ENCODE peak calls at places on chromosomes 16 and 17, in six cellular contexts. O, N, V, W, P and K are unnamed samples.

GRCh38 chr16:86232496-86232895 is 277.8 kb upstream of the FOXF1 start:
- DNase-seq in O (no peak), N (no peak), V (no peak), W (no peak), P (no peak), K (no peak)

GRCh38 chr17:35087731-35088646 is 24.5 kb upstream of the RFFL start:
- DNase-seq in O (no peak), N (peak; percentile 42), V (no peak), W (no peak), P (no peak), K (peak; percentile 80)

GRCh38 chr16:50246299-50247122 is 19.8 kb upstream of the ADCY7 start:
- DNase-seq in O (no peak), N (no peak), V (peak; percentile 41), W (peak; percentile 68), P (no peak), K (peak; percentile 19)

GRCh38 chr17:58333396-58334207 is 5.0 kb upstream of the TSPOAP1 start:
- DNase-seq in O (no peak), N (no peak), V (no peak), W (no peak), P (no peak), K (no peak)

GRCh38 chr17:2371183-2372130 is 29.4 kb downstream of the MNT start:
- DNase-seq in O (no peak), N (no peak), V (no peak), W (no peak), P (no peak), K (no peak)

GRCh38 chr17:8121531-8122390 is 2.1 kb downstream of the HES7 start:
- DNase-seq in O (peak; percentile 92), N (peak; percentile 55), V (peak; percentile 70), W (peak; percentile 90), P (peak; percentile 84), K (peak; percentile 76)

GRCh38 chr17:68302666-68303065 is 11.4 kb downstream of the ARSG start:
- DNase-seq in O (no peak), N (no peak), V (no peak), W (no peak), P (no peak), K (no peak)

GRCh38 chr17:73798111-73798748 is 154.0 kb upstream of the SDK2 start:
- DNase-seq in O (no peak), N (peak; percentile 45), V (no peak), W (no peak), P (no peak), K (peak; percentile 82)

GRCh38 chr16:57113042-57113453 is 20.7 kb downstream of the CPNE2 start:
- DNase-seq in O (no peak), N (peak; percentile 34), V (no peak), W (no peak), P (no peak), K (peak; percentile 54)

GRCh38 chr17:44672479-44673093 is 16.3 kb downstream of the MEIOC start:
- DNase-seq in O (no peak), N (peak; percentile 34), V (peak; percentile 40), W (no peak), P (no peak), K (peak; percentile 40)

GRCh38 chr17:47996201-47996600 is 25.3 kb downstream of the CDK5RAP3 start:
- DNase-seq in O (no peak), N (no peak), V (no peak), W (no peak), P (no peak), K (no peak)

GRCh38 chr16:28482026-28482425 is 9.8 kb downstream of the CLN3 start:
- DNase-seq in O (no peak), N (no peak), V (no peak), W (no peak), P (no peak), K (no peak)

GRCh38 chr16:83653785-83654184 is 154.0 kb upstream of the HSBP1 start:
- DNase-seq in O (no peak), N (peak; percentile 38), V (no peak), W (no peak), P (no peak), K (peak; percentile 68)

GRCh38 chr17:64186171-64187092 is 56.5 kb upstream of the ERN1 start:
- DNase-seq in O (no peak), N (no peak), V (no peak), W (no peak), P (no peak), K (no peak)

GRCh38 chr16:8887952-8888560 is 5.9 kb downstream of the LITAFD start:
- DNase-seq in O (no peak), N (peak; percentile 78), V (no peak), W (no peak), P (no peak), K (peak; percentile 72)

GRCh38 chr16:67166035-67166882 is 1.7 kb downstream of the HSF4 start:
- DNase-seq in O (no peak), N (no peak), V (no peak), W (no peak), P (no peak), K (no peak)

GRCh38 chr16:64983983-64984382 is 137.9 kb downstream of the CDH11 start:
- DNase-seq in O (peak; percentile 77), N (peak; percentile 89), V (peak; percentile 85), W (peak; percentile 78), P (peak; percentile 30), K (peak; percentile 92)

GRCh38 chr17:81930142-81931125 is 2.9 kb upstream of the MAFG start:
- DNase-seq in O (no peak), N (no peak), V (no peak), W (no peak), P (no peak), K (no peak)

GRCh38 chr17:28406478-28406824 is 439 bp upstream of the SLC46A1 start:
- DNase-seq in O (peak; percentile 70), N (no peak), V (peak; percentile 73), W (no peak), P (no peak), K (peak; percentile 16)

GRCh38 chr17:28404812-28405570 is 1.0 kb downstream of the SLC46A1 start:
- DNase-seq in O (peak; percentile 60), N (no peak), V (no peak), W (peak; percentile 64), P (no peak), K (no peak)

GRCh38 chr17:28407130-28407973 is 1.3 kb upstream of the SLC46A1 start:
- DNase-seq in O (peak; percentile 89), N (no peak), V (no peak), W (peak; percentile 66), P (no peak), K (no peak)

GRCh38 chr17:28404461-28404811 is 1.6 kb downstream of the SLC46A1 start:
- DNase-seq in O (no peak), N (no peak), V (no peak), W (no peak), P (no peak), K (no peak)

DNA sequence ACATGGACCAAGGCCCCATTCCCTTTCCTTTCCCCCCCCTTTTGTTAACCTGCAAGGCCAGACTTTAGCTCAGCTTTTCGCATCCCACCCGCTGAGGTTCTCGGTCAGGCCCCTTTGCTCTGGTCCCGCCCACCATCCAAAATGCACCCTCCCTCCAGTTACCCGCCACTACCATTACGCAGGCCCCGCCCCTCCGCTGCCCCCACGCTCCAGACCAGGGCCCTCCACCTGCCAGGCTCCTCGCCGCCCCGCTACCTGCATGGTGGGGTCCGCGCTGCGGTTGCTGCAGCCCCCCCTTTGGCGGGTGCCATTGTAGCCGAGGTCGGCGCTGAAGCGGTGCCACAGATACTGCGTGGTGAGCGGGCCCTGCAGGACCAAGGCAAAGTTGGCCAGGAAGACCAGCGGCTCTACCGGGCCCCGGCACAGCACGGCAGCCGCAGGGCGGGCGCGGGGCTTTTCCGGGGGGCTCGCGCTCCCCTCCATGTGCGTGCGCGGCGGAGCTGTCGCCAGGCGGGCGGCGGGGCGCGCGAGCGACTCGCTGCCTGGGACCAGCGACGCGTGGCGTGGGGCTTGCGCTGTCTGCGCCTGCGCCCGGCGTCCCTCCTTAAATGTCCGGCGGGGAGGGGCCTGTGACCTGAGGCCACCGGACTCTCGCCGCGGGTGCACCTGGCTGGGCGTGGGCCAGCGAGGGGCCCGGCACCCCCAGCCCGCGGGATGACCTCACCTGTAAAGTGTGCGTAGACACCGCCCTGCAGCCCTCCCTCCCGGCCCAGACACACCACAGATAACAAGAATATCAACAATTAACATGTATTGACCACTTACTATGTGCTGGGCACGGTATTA is at the start of gene SLC46A1:
- DNase-seq in O (peak; percentile 89), N (no peak), V (peak; percentile 78), W (peak; percentile 87), P (no peak), K (peak; percentile 22)
- H3K9ac ChIP-seq in O (peak within 1 kb of the TSS; percentile 29), N (peak within 1 kb of the TSS; percentile 22), V (peak within 1 kb of the TSS; percentile 77), W (peak within 1 kb of the TSS; percentile 56), P (peak within 1 kb of the TSS; percentile 91), K (peak within 1 kb of the TSS; percentile 88)

DNA sequence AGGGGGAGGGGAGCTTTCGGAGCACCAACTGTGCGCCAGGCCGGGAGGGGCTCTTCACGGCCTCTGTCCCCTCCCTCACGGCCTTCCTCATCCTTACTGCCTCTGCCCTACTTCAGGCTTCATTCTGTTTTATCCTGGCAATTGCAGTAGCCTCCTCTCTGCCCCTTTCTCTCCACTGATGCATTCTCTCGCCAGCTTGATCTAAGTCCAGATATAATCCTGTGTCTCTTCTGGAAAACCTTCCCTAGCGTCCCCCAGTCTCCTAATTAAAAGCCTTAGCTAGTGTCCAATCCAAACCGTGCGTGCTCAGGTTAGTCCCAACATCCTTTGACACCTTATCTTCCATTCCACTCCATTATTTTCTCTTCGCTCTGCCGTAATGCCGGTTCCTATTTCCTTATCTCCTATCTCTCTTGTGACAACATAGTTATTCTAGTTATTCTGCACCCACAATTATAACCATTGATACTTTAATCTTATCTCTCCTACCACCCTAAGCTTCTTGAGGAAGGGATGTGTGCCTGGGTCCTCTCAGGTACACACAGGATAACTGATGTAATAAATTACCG is 856 bp downstream of the ZNF48 start:
- DNase-seq in O (no peak), N (no peak), V (no peak), W (no peak), P (no peak), K (no peak)
- H2BK15ac ChIP-seq in O (no peak overlapping the region), N (no peak overlapping the region), V (no peak overlapping the region), W (no peak overlapping the region), P (no peak overlapping the region), K (no peak overlapping the region)

DNA sequence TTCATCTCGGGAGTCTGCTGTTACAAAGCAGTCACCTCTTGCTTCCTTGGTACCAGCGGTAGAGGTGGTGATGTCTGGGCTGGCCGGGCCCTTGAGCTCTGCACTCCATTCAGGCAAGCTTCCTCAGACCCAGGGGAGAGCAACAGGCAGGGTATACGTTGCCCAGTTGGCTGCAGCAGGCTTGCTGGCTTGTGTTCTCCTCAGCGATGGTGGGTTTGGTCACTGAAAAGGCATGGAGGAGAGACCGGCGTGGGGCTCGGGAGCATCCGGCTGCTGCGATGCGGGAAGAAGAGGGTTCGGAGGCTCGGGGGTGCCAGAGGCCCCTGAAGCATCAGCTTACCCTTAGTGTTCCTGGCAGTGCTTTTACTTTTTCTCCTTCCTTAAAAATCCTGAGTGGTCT is 25.8 kb downstream of the SAP30BP start:
- DNase-seq in O (no peak), N (no peak), V (no peak), W (no peak), P (no peak), K (no peak)
- H3K4me1 ChIP-seq in O (no peaks in the 10 kb centered on the region), N (peaks cover 17% of the 10 kb centered on the region), V (peaks cover 2% of the 10 kb centered on the region), W (peaks cover 8% of the 10 kb centered on the region), P (no peaks in the 10 kb centered on the region), K (peaks cover 70% of the 10 kb centered on the region)

GRCh38 chr17:50177983-50178834 is 12.4 kb downstream of the SGCA start:
- DNase-seq in O (peak; percentile 88), N (peak; percentile 99), V (peak; percentile 92), W (peak; percentile 80), P (no peak), K (peak; percentile 99)

GRCh38 chr17:50174444-50174843 is 8.6 kb downstream of the SGCA start:
- DNase-seq in O (no peak), N (no peak), V (no peak), W (no peak), P (no peak), K (no peak)

GRCh38 chr17:50177476-50177875 is 11.7 kb downstream of the SGCA start:
- DNase-seq in O (no peak), N (no peak), V (no peak), W (no peak), P (no peak), K (no peak)

GRCh38 chr17:50175035-50175788 is 9.4 kb downstream of the SGCA start:
- DNase-seq in O (no peak), N (peak; percentile 56), V (no peak), W (no peak), P (no peak), K (no peak)

GRCh38 chr17:50176559-50177471 is 11.0 kb downstream of the SGCA start:
- DNase-seq in O (no peak), N (no peak), V (peak; percentile 29), W (no peak), P (no peak), K (peak; percentile 39)
- H3K9ac ChIP-seq in O (no peak overlapping the region), N (peak overlapping the region; percentile 59), V (peak overlapping the region; percentile 25), W (no peak overlapping the region), P (peak overlapping the region; percentile 16), K (peak overlapping the region; percentile 68)